ENCODE peak calls at places on chromosomes 6 and 20, in five cellular contexts. One of them, this sample, is unnamed.

GRCh38 chr6:1575213-1576041 is 34.3 kb upstream of the FOXC1 start:
- DNase-seq in HL-60: no peak
- DNase-seq in dorsolateral prefrontal cortex: no peak
- DNase-seq in AG04450: no peak
- DNase-seq in sigmoid colon: no peak
- DNase-seq in this sample: no peak

GRCh38 chr20:17752452-17752851 is 52.7 kb downstream of the BANF2 start:
- DNase-seq in HL-60: no peak
- DNase-seq in dorsolateral prefrontal cortex: no peak
- DNase-seq in AG04450: no peak
- DNase-seq in sigmoid colon: no peak
- DNase-seq in this sample: no peak

GRCh38 chr6:156336096-156336495 is 441.1 kb upstream of the ARID1B start:
- DNase-seq in HL-60: no peak
- DNase-seq in dorsolateral prefrontal cortex: no peak
- DNase-seq in AG04450: no peak
- DNase-seq in sigmoid colon: no peak
- DNase-seq in this sample: no peak

GRCh38 chr20:57654998-57655811 is 35.0 kb upstream of the ZBP1 start:
- DNase-seq in HL-60: no peak
- DNase-seq in dorsolateral prefrontal cortex: peak
- DNase-seq in AG04450: no peak
- DNase-seq in sigmoid colon: no peak
- DNase-seq in this sample: peak

GRCh38 chr6:108114861-108115597 is 40.5 kb upstream of the OSTM1 start:
- DNase-seq in HL-60: peak
- DNase-seq in dorsolateral prefrontal cortex: no peak
- DNase-seq in AG04450: peak
- DNase-seq in sigmoid colon: peak
- DNase-seq in this sample: no peak

GRCh38 chr6:25963426-25964123 is 973 bp downstream of the TRIM38 start:
- DNase-seq in HL-60: peak
- DNase-seq in dorsolateral prefrontal cortex: no peak
- DNase-seq in AG04450: no peak
- DNase-seq in sigmoid colon: no peak
- DNase-seq in this sample: no peak

GRCh38 chr20:42277203-42277602 is 659.0 kb upstream of the CHD6 start:
- DNase-seq in HL-60: no peak
- DNase-seq in dorsolateral prefrontal cortex: peak
- DNase-seq in AG04450: no peak
- DNase-seq in sigmoid colon: no peak
- DNase-seq in this sample: no peak

GRCh38 chr6:26197736-26198625 is 110.8 kb downstream of the HFE start:
- DNase-seq in HL-60: peak
- DNase-seq in dorsolateral prefrontal cortex: no peak
- DNase-seq in AG04450: no peak
- DNase-seq in sigmoid colon: peak
- DNase-seq in this sample: no peak

GRCh38 chr6:158996863-158997262 is 3.1 kb downstream of the RSPH3 start:
- DNase-seq in HL-60: peak
- DNase-seq in dorsolateral prefrontal cortex: no peak
- DNase-seq in AG04450: no peak
- DNase-seq in sigmoid colon: no peak
- DNase-seq in this sample: no peak

GRCh38 chr6:1592852-1593251 is 16.9 kb upstream of the FOXC1 start:
- DNase-seq in HL-60: no peak
- DNase-seq in dorsolateral prefrontal cortex: no peak
- DNase-seq in AG04450: no peak
- DNase-seq in sigmoid colon: no peak
- DNase-seq in this sample: no peak

GRCh38 chr20:38190166-38190565 is 25.1 kb upstream of the TGM2 start:
- DNase-seq in HL-60: no peak
- DNase-seq in dorsolateral prefrontal cortex: no peak
- DNase-seq in AG04450: no peak
- DNase-seq in sigmoid colon: peak
- DNase-seq in this sample: peak

GRCh38 chr6:41538556-41539182 is 7.5 kb upstream of the FOXP4 start:
- DNase-seq in HL-60: peak
- DNase-seq in dorsolateral prefrontal cortex: no peak
- DNase-seq in AG04450: no peak
- DNase-seq in sigmoid colon: no peak
- DNase-seq in this sample: no peak

GRCh38 chr20:8447262-8448120 is 315.4 kb downstream of the PLCB1 start:
- DNase-seq in HL-60: no peak
- DNase-seq in dorsolateral prefrontal cortex: no peak
- DNase-seq in AG04450: no peak
- DNase-seq in sigmoid colon: no peak
- DNase-seq in this sample: no peak

GRCh38 chr6:53483423-53484353 is 61.2 kb downstream of the GCLC start:
- DNase-seq in HL-60: no peak
- DNase-seq in dorsolateral prefrontal cortex: peak
- DNase-seq in AG04450: no peak
- DNase-seq in sigmoid colon: no peak
- DNase-seq in this sample: no peak

GRCh38 chr6:31575952-31576684 is 753 bp downstream of the TNF start:
- DNase-seq in HL-60: peak
- DNase-seq in dorsolateral prefrontal cortex: no peak
- DNase-seq in AG04450: no peak
- DNase-seq in sigmoid colon: no peak
- DNase-seq in this sample: no peak

GRCh38 chr20:61546641-61547040 is 294.6 kb downstream of the CDH4 start:
- DNase-seq in HL-60: no peak
- DNase-seq in dorsolateral prefrontal cortex: no peak
- DNase-seq in AG04450: no peak
- DNase-seq in sigmoid colon: no peak
- DNase-seq in this sample: no peak

GRCh38 chr20:61543931-61544745 is 292.1 kb downstream of the CDH4 start:
- DNase-seq in HL-60: no peak
- DNase-seq in dorsolateral prefrontal cortex: no peak
- DNase-seq in AG04450: no peak
- DNase-seq in sigmoid colon: no peak
- DNase-seq in this sample: no peak

GRCh38 chr20:61544910-61545889 is 293.1 kb downstream of the CDH4 start:
- DNase-seq in HL-60: no peak
- DNase-seq in dorsolateral prefrontal cortex: no peak
- DNase-seq in AG04450: no peak
- DNase-seq in sigmoid colon: no peak
- DNase-seq in this sample: no peak

GRCh38 chr20:61539706-61540360 is 287.8 kb downstream of the CDH4 start:
- DNase-seq in HL-60: no peak
- DNase-seq in dorsolateral prefrontal cortex: no peak
- DNase-seq in AG04450: no peak
- DNase-seq in sigmoid colon: no peak
- DNase-seq in this sample: no peak

DNA sequence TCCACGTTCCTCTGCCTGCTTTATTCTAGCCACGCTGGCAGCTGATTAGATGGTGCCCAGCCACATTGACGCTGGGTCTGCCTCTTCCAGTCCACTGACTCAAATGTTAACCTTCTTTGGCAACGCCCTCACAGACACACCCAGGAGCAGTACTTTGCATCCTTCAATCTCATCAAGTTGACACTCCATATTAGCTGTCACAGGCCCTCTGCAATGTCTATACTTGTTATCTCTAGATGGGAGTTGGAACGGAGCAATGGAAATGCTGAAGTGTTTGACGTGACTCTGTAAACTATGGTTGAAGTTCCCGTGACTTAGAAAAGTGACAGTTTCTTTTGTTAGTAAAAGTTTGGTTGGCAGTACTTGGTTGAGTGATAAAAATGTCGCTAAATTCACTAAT is 291.0 kb downstream of the CDH4 start:
- DNase-seq in HL-60: no peak
- DNase-seq in dorsolateral prefrontal cortex: no peak
- DNase-seq in AG04450: no peak
- DNase-seq in sigmoid colon: no peak
- DNase-seq in this sample: no peak
- H3K27ac ChIP-seq in HL-60: no peak
- H3K27ac ChIP-seq in dorsolateral prefrontal cortex: no peak
- H3K27ac ChIP-seq in AG04450: no peak
- H3K27ac ChIP-seq in sigmoid colon: no peak
- H3K27ac ChIP-seq in this sample: no peak

GRCh38 chr6:33189625-33190024 is 2.6 kb downstream of the COL11A2 start:
- DNase-seq in HL-60: no peak
- DNase-seq in dorsolateral prefrontal cortex: no peak
- DNase-seq in AG04450: no peak
- DNase-seq in sigmoid colon: no peak
- DNase-seq in this sample: no peak

GRCh38 chr6:33192105-33192646 is at the start of gene COL11A2:
- DNase-seq in HL-60: no peak
- DNase-seq in dorsolateral prefrontal cortex: no peak
- DNase-seq in AG04450: no peak
- DNase-seq in sigmoid colon: no peak
- DNase-seq in this sample: no peak

GRCh38 chr6:33190504-33191107 is 1.7 kb downstream of the COL11A2 start:
- DNase-seq in HL-60: no peak
- DNase-seq in dorsolateral prefrontal cortex: no peak
- DNase-seq in AG04450: no peak
- DNase-seq in sigmoid colon: no peak
- DNase-seq in this sample: no peak

GRCh38 chr6:33192671-33193602 is 670 bp upstream of the COL11A2 start:
- DNase-seq in HL-60: no peak
- DNase-seq in dorsolateral prefrontal cortex: peak
- DNase-seq in AG04450: no peak
- DNase-seq in sigmoid colon: no peak
- DNase-seq in this sample: no peak

DNA sequence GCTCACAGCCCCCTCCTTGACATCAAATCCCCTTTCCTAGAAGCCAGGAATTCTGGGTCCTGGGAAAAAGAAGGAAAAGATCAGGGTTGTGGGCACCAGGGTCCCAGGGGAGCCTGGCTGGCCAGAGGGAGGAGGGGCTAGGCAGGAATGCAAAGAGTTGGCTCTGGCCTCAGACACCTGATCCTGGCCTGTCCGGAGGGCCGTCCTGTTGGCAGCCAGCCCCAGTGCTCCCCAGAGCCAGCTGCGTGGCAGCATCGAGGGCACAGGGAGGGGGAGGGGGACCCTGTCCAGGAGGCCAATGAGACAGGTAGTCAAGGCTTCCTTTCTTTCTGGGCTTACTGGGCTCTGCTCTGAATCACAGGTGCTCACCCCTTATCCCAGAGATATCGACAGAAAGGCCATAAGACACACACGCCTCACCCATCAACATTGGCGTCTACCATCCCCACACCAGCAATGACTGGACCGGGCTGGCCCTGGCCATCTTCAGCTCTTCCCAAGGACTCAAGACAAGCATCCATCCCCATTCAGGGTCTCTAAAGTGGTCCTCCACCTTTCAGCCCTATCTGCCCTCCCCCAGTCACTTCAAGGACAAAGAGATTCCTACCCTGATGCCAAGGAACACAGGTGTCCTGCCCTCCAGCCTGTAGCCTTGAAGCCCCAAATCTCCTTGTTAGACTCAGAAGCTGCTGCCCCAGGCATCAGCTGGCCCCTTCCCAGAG is 723 bp downstream of the COL11A2 start:
- DNase-seq in HL-60: no peak
- DNase-seq in dorsolateral prefrontal cortex: no peak
- DNase-seq in AG04450: no peak
- DNase-seq in sigmoid colon: no peak
- DNase-seq in this sample: no peak
- H3K4me3 ChIP-seq in HL-60: no peak
- H3K4me3 ChIP-seq in dorsolateral prefrontal cortex: no peak
- H3K4me3 ChIP-seq in AG04450: no peak
- H3K4me3 ChIP-seq in sigmoid colon: no peak
- H3K4me3 ChIP-seq in this sample: no peak

GRCh38 chr6:160014869-160015182 is 45.9 kb downstream of the IGF2R start:
- DNase-seq in HL-60: no peak
- DNase-seq in dorsolateral prefrontal cortex: no peak
- DNase-seq in AG04450: no peak
- DNase-seq in sigmoid colon: no peak
- DNase-seq in this sample: no peak
- H3K27ac ChIP-seq in HL-60: no peak
- H3K27ac ChIP-seq in dorsolateral prefrontal cortex: no peak
- H3K27ac ChIP-seq in AG04450: no peak
- H3K27ac ChIP-seq in sigmoid colon: no peak
- H3K27ac ChIP-seq in this sample: no peak

DNA sequence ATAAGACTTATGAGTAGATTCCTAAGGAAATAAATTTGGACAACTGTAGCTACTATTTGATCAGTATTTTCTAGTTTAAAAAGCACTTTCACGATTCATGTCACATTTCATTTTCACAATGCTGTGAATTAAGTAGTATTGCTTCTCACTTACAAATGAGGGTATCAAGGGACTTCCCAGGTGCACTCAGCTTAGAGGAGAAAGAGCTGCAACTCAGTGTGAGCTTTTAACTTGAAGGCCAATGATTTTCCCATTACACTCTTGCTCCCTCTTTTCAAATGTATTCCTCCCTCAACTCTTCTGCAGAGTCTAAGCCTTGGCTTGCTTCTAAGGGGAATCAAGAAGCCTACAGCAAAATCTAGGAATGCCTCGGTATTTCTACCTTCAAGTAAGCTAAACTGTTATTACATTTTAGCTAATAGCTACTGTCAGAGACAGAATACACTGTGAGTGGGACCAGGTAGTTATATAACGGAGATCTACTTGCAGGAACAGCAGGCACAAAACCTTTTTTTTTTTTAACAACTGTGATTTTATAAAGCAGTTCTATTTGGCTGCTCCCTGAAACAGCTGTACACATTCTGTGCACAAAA is 339.0 kb downstream of the SYNE1 start:
- DNase-seq in HL-60: no peak
- DNase-seq in dorsolateral prefrontal cortex: no peak
- DNase-seq in AG04450: no peak
- DNase-seq in sigmoid colon: no peak
- DNase-seq in this sample: no peak
- H3K4me3 ChIP-seq in HL-60: no peak
- H3K4me3 ChIP-seq in dorsolateral prefrontal cortex: peak
- H3K4me3 ChIP-seq in AG04450: no peak
- H3K4me3 ChIP-seq in sigmoid colon: no peak
- H3K4me3 ChIP-seq in this sample: no peak

DNA sequence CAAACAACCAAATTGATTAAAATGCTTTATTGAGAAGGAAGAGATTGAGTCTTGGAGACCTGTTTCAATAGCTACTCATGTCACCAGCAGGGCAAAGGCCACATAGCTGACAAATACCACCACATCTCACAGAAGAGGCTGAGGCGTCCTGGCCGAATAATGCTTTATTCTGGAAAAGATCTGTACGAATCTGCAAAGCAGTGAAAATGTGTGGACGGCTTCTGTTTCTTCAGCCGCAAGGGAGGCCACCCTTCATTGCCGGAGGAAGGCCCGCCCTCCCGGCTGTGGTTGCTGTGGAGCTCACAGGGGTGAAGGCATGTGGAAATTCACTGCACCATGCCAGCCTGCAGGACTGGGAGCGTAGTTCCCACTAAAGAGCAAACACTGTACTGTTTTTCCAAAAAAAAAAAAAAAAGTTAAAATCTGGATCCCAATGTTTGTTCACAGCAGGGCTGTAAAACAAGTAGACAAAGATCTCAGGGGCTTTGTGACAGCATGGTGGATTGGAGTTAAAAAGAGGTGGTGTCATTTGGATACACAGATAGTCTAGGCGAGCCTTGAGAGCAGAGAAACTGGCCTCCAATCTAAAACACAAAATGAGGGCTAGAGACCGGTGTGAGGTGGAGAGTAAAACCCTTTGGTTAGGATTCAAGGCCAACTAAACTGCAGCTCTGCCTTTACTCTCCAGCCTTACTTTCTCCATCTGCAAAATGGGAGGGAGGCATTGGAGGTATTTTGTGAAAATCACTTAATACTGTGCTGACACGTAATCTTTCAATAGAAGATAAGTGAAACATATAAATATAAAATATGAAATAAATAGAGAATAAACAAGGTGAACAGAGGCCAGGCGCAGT is 89.4 kb upstream of the QKI start:
- DNase-seq in HL-60: no peak
- DNase-seq in dorsolateral prefrontal cortex: peak
- DNase-seq in AG04450: no peak
- DNase-seq in sigmoid colon: peak
- DNase-seq in this sample: no peak
- H3K27ac ChIP-seq in HL-60: no peak
- H3K27ac ChIP-seq in dorsolateral prefrontal cortex: peak
- H3K27ac ChIP-seq in AG04450: no peak
- H3K27ac ChIP-seq in sigmoid colon: peak
- H3K27ac ChIP-seq in this sample: no peak

This sample was measured in coronary artery.